ENCODE peak calls at places on chromosomes 3 and 15, in four cellular contexts. L is heart right ventricle; O is AG09319; B is stimulated activated CD8-positive, alpha-beta memory T cell treated with anti-CD3 and anti-CD28 coated beads, Interleukin-15, amount 100 ng/mL, for 4 hours. H is an unnamed sample.

GRCh38 chr15:31483924-31484368 is 157.3 kb downstream of the KLF13 start:
- DNase-seq in B (peak), L (no peak), O (no peak), H (no peak)

GRCh38 chr3:149703474-149703873 is 45.6 kb upstream of the WWTR1 start:
- DNase-seq in L (peak), O (no peak), B (no peak), H (no peak)

GRCh38 chr3:5757213-5757804 is 569.8 kb downstream of the EDEM1 start:
- DNase-seq in L (no peak), O (no peak), B (no peak), H (no peak)

GRCh38 chr3:151319613-151320012 is 3.0 kb upstream of the GPR87 start:
- DNase-seq in L (no peak), O (no peak), B (no peak), H (no peak)

GRCh38 chr3:80767599-80767998 is 993.8 kb downstream of the GBE1 start:
- DNase-seq in L (no peak), B (no peak), O (no peak), H (no peak)

GRCh38 chr15:56168394-56168793 is 75.3 kb downstream of the RFX7 start:
- DNase-seq in L (no peak), B (no peak), O (no peak), H (no peak)

GRCh38 chr15:56095406-56095805 is 102.0 kb upstream of the NEDD4 start:
- DNase-seq in B (no peak), L (no peak), O (no peak), H (no peak)

GRCh38 chr3:126205717-126206655 is 25.6 kb upstream of the ALDH1L1 start:
- DNase-seq in O (no peak), L (no peak), B (no peak), H (no peak)

GRCh38 chr3:14144423-14145075 is 19.7 kb downstream of the TMEM43 start:
- DNase-seq in L (peak), O (peak), B (no peak), H (no peak)

GRCh38 chr3:38549082-38549481 is 52.9 kb downstream of the EXOG start:
- DNase-seq in O (no peak), B (no peak), L (no peak), H (no peak)

GRCh38 chr15:38257676-38258075 is 5.0 kb downstream of the SPRED1 start:
- DNase-seq in B (no peak), O (no peak), L (no peak), H (no peak)